ENCODE peak calls at places on chromosomes 4 and X, in eight cellular contexts. K is GM12878, H is PC-3, T is H1, N is left lung, L is mammary epithelial cell, Q is brain microvascular endothelial cell, X is psoas muscle. M is an unnamed sample.

GRCh38 chr4:78768447-78769177 is 7.5 kb upstream of the BMP2K start:
- DNase-seq in K (no peak), H (peak; percentile 54), T (no peak), N (peak; percentile 49), L (peak; percentile 19), Q (peak; percentile 63), X (no peak), M (no peak)

GRCh38 chrX:46298821-46299220 is 246.4 kb downstream of the ZNF674 start:
- DNase-seq in K (no peak), H (no peak), T (no peak), N (no peak), L (peak; percentile 23), Q (peak; percentile 20), X (no peak), M (no peak)

GRCh38 chrX:41922125-41922521 is 1.2 kb downstream of the CASK start:
- DNase-seq in K (no peak), H (peak; percentile 32), T (no peak), N (no peak), L (peak; percentile 37), Q (peak; percentile 40), X (no peak), M (no peak)

GRCh38 chrX:101550825-101551767 is 749 bp downstream of the ARMCX1 start:
- DNase-seq in K (no peak), H (no peak), T (no peak), N (peak; percentile 68), L (peak; percentile 4), Q (peak; percentile 15), X (peak; percentile 52), M (no peak)

GRCh38 chrX:48957477-48957826 is at the start of gene OTUD5:
- DNase-seq in K (no peak), H (no peak), T (no peak), N (peak; percentile 84), L (no peak), Q (no peak), X (peak; percentile 67), M (no peak)

GRCh38 chrX:13932416-13932815 is 97.3 kb downstream of the GEMIN8 start:
- DNase-seq in K (no peak), H (no peak), T (no peak), N (no peak), L (no peak), Q (no peak), X (no peak), M (no peak)

GRCh38 chrX:31609130-31609529 is 537.3 kb upstream of the FTHL17 start:
- DNase-seq in K (no peak), H (peak; percentile 1), T (no peak), N (no peak), L (peak; percentile 85), Q (peak; percentile 90), X (no peak), M (peak; percentile 48)

GRCh38 chr4:114037981-114038380 is 58.5 kb upstream of the ARSJ start:
- DNase-seq in K (no peak), H (no peak), T (no peak), N (no peak), L (no peak), Q (no peak), X (no peak), M (no peak)

GRCh38 chr4:88818650-88819470 is 121.2 kb upstream of the NAP1L5 start:
- DNase-seq in K (peak; percentile 15), H (peak; percentile 75), T (no peak), N (no peak), L (peak; percentile 52), Q (peak; percentile 46), X (peak; percentile 18), M (peak; percentile 20)
- TF ChIP-seq CTCF in K (peak; percentile 65), H (peak; percentile 76), T (peak; percentile 73), N (peak; percentile 49), L (peak; percentile 55), Q (peak; percentile 75), X (peak; percentile 78), M (peak; percentile 60)

DNA sequence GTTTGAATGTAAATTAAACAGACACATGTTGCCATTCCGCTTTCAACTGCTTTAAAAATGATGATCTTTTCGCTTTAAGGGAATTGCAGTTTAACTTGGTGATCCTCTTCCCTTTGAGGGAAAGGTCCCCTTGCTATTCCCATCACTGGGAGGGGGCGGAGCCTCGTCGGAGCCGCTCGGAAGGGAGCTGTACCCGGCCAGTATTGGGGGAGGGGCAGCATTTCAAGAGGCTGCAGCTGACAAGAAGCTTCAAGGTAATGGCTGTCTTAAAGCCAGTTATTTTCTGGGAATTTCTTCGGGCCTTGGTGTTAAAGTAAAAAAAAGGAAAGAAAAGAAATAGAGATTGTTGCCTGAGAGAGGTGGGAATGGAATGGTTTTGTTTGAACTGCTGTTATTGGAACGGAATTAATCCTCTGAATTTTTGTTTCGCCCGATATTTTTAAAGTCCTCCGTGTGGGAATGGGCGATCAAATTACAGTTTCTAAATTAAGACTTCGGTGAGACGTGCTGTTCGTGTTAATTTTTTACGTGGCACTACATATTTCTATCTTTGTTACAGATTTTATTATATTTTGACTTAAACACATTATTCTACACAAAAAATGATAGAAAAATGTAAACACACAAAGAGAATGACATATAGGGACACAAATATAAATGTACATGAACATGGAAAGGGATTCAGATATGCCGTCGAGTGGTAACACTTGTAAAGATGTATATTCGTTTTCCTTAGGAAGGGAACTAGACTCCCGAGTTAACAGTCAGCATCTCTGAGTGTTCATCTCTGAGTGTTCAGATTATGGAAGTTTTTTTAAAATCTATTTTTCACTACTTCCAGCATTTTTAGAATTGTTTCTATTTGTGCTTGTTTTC is 9.2 kb downstream of the PWWP3B start:
- DNase-seq in K (no peak), H (no peak), T (peak; percentile 33), N (peak; percentile 28), L (no peak), Q (peak; percentile 61), X (peak; percentile 66), M (no peak)
- H3K27ac ChIP-seq in K (no peak overlapping the region), H (no peak overlapping the region), T (no peak overlapping the region), N (no peak overlapping the region), L (no peak overlapping the region), Q (peak overlapping the region; percentile 18), X (peak overlapping the region; percentile 74), M (no peak overlapping the region)

DNA sequence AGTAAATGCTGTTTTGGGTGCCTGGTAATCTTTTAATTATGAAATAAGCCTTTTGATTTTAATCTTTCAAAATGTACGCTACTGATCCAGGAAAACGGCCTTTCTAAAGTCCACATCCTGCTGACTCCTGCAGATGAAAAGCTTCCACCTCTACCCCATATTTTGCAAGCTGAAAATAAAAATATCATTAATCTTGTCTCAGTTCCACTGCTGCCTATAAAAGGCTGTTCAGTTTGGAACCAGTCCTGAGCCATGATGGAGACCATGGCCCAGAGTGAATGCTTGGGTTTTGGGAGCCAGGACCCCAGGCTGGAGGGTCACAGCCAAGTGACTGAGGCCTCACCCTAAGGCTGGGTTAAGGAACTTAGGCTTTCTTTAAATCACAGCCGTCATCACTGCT is 110.8 kb downstream of the AFF1 start:
- DNase-seq in K (no peak), H (no peak), T (no peak), N (no peak), L (no peak), Q (no peak), X (no peak), M (no peak)
- H3K4me3 ChIP-seq in K (no peak overlapping the region), H (no peak overlapping the region), T (no peak overlapping the region), N (no peak overlapping the region), L (no peak overlapping the region), Q (no peak overlapping the region), X (peak overlapping the region; percentile 55), M (no peak overlapping the region)

GRCh38 chr4:183659029-183659870 is at the start of the genes RWDD4 and TRAPPC11:
- DNase-seq in K (peak; percentile 95), H (peak; percentile 95), T (peak; percentile 94), N (peak; percentile 97), L (peak; percentile 99), Q (peak; percentile 99), X (peak; percentile 98), M (peak; percentile 97)
- TF ChIP-seq CTCF in K (no peak), H (no peak), T (peak; percentile 9), N (no peak), L (no peak), Q (peak; percentile 28), X (peak; percentile 31), M (peak; percentile 25)

DNA sequence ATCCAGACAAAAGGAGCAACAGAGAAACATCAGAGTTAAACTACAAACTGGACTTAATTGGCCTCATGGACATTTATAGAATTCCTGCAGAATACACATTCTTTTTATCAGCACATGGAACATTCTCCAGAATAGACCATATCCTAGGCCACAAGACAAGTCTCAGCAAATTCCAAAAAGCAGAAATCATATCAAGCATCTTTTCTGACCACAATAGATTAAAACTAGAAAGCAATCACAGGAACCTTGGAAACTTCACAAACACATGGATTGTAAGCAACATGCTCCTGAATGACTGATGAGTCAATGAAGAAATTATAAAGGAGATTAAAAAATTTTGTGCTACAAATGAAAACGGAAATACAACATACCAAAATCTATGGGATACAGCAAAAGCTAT is 526.7 kb downstream of the PCDH7 start:
- DNase-seq in K (no peak), H (no peak), T (no peak), N (no peak), L (peak; percentile 59), Q (peak; percentile 7), X (no peak), M (no peak)
- H3K27ac ChIP-seq in K (no peak overlapping the region), H (no peak overlapping the region), T (no peak overlapping the region), N (no peak overlapping the region), L (no peak overlapping the region), Q (no peak overlapping the region), X (no peak overlapping the region), M (no peak overlapping the region)

M was measured in AG04450.